ENCODE peak calls at places on chromosomes 2 and 18, in five cellular contexts. One of them, this sample, is unnamed.

GRCh38 chr18:4119813-4120212 is 335.3 kb downstream of the DLGAP1 start:
- DNase-seq in IMR-90: no peak
- DNase-seq in suprapubic skin: no peak
- DNase-seq in heart left ventricle: no peak
- DNase-seq in ovary: no peak
- DNase-seq in this sample: no peak

GRCh38 chr18:54734059-54734458 is 94.2 kb upstream of the RAB27B start:
- DNase-seq in heart left ventricle: no peak
- DNase-seq in ovary: no peak
- DNase-seq in IMR-90: peak; percentile 96
- DNase-seq in suprapubic skin: no peak
- DNase-seq in this sample: no peak

GRCh38 chr2:189304360-189304759 is 124.8 kb upstream of the COL5A2 start:
- DNase-seq in heart left ventricle: no peak
- DNase-seq in suprapubic skin: no peak
- DNase-seq in IMR-90: no peak
- DNase-seq in ovary: no peak
- DNase-seq in this sample: no peak

GRCh38 chr2:195319112-195319460 is 337.9 kb upstream of the SLC39A10 start:
- DNase-seq in ovary: no peak
- DNase-seq in suprapubic skin: no peak
- DNase-seq in IMR-90: peak; percentile 75
- DNase-seq in heart left ventricle: no peak
- DNase-seq in this sample: no peak

GRCh38 chr2:150271952-150272351 is 215.5 kb downstream of the RND3 start:
- DNase-seq in IMR-90: peak; percentile 93
- DNase-seq in ovary: no peak
- DNase-seq in heart left ventricle: no peak
- DNase-seq in suprapubic skin: no peak
- DNase-seq in this sample: no peak

GRCh38 chr18:68316636-68317035 is 398.3 kb downstream of the TMX3 start:
- DNase-seq in ovary: no peak
- DNase-seq in heart left ventricle: no peak
- DNase-seq in suprapubic skin: no peak
- DNase-seq in IMR-90: peak; percentile 28
- DNase-seq in this sample: no peak

GRCh38 chr2:26466662-26467310 is 11.1 kb downstream of the OTOF start:
- DNase-seq in heart left ventricle: no peak
- DNase-seq in ovary: no peak
- DNase-seq in IMR-90: no peak
- DNase-seq in suprapubic skin: no peak
- DNase-seq in this sample: no peak

GRCh38 chr2:162556996-162557395 is 213.1 kb downstream of the GCA start:
- DNase-seq in suprapubic skin: no peak
- DNase-seq in heart left ventricle: no peak
- DNase-seq in IMR-90: no peak
- DNase-seq in ovary: no peak
- DNase-seq in this sample: no peak

GRCh38 chr2:234425923-234426603 is 70.8 kb downstream of the ARL4C start:
- DNase-seq in ovary: no peak
- DNase-seq in IMR-90: no peak
- DNase-seq in heart left ventricle: peak; percentile 70
- DNase-seq in suprapubic skin: no peak
- DNase-seq in this sample: no peak

GRCh38 chr2:200380139-200380561 is 73.7 kb downstream of the SPATS2L start:
- DNase-seq in heart left ventricle: no peak
- DNase-seq in ovary: no peak
- DNase-seq in IMR-90: peak; percentile 41
- DNase-seq in suprapubic skin: no peak
- DNase-seq in this sample: no peak

GRCh38 chr2:206700141-206700540 is 18.1 kb downstream of the DYTN start:
- DNase-seq in ovary: no peak
- DNase-seq in IMR-90: no peak
- DNase-seq in heart left ventricle: no peak
- DNase-seq in suprapubic skin: no peak
- DNase-seq in this sample: no peak

GRCh38 chr18:8866679-8867078 is 161.3 kb downstream of the MTCL1 start:
- DNase-seq in ovary: no peak
- DNase-seq in suprapubic skin: no peak
- DNase-seq in heart left ventricle: no peak
- DNase-seq in IMR-90: no peak
- DNase-seq in this sample: no peak

GRCh38 chr2:8522682-8523081 is 159.2 kb upstream of the ID2 start:
- DNase-seq in IMR-90: no peak
- DNase-seq in ovary: no peak
- DNase-seq in heart left ventricle: no peak
- DNase-seq in suprapubic skin: no peak
- DNase-seq in this sample: no peak

GRCh38 chr2:236872971-236873370 is 212.7 kb upstream of the COPS8 start:
- DNase-seq in ovary: no peak
- DNase-seq in suprapubic skin: no peak
- DNase-seq in IMR-90: no peak
- DNase-seq in heart left ventricle: no peak
- DNase-seq in this sample: no peak

GRCh38 chr2:64325852-64326577 is 127.9 kb upstream of the LGALSL start:
- DNase-seq in IMR-90: no peak
- DNase-seq in suprapubic skin: no peak
- DNase-seq in ovary: no peak
- DNase-seq in heart left ventricle: no peak
- DNase-seq in this sample: no peak

GRCh38 chr2:43233218-43234212 is 7.1 kb upstream of the ZFP36L2 start:
- DNase-seq in ovary: no peak
- DNase-seq in suprapubic skin: peak; percentile 50
- DNase-seq in IMR-90: no peak
- DNase-seq in heart left ventricle: no peak
- DNase-seq in this sample: no peak

GRCh38 chr2:43288417-43289305 is 62.3 kb upstream of the ZFP36L2 start:
- DNase-seq in heart left ventricle: no peak
- DNase-seq in IMR-90: peak; percentile 67
- DNase-seq in ovary: no peak
- DNase-seq in suprapubic skin: no peak
- DNase-seq in this sample: no peak

GRCh38 chr2:136238214-136238551 is 120.2 kb upstream of the CXCR4 start:
- DNase-seq in ovary: no peak
- DNase-seq in IMR-90: no peak
- DNase-seq in heart left ventricle: no peak
- DNase-seq in suprapubic skin: no peak
- DNase-seq in this sample: no peak

GRCh38 chr18:27143580-27144287 is 41.4 kb downstream of the CHST9 start:
- DNase-seq in suprapubic skin: no peak
- DNase-seq in heart left ventricle: peak; percentile 64
- DNase-seq in IMR-90: no peak
- DNase-seq in ovary: peak; percentile 34
- DNase-seq in this sample: no peak

GRCh38 chr18:23586249-23587196 is at the start of gene NPC1:
- DNase-seq in heart left ventricle: peak; percentile 98
- DNase-seq in IMR-90: peak; percentile 92
- DNase-seq in suprapubic skin: peak; percentile 96
- DNase-seq in ovary: peak; percentile 96
- DNase-seq in this sample: peak; percentile 93

GRCh38 chr18:23585897-23586248 is 433 bp downstream of the NPC1 start:
- DNase-seq in suprapubic skin: no peak
- DNase-seq in IMR-90: peak; percentile 4
- DNase-seq in ovary: no peak
- DNase-seq in heart left ventricle: no peak
- DNase-seq in this sample: no peak

GRCh38 chr18:23585007-23585871 is 1.1 kb downstream of the NPC1 start:
- DNase-seq in heart left ventricle: no peak
- DNase-seq in ovary: no peak
- DNase-seq in suprapubic skin: no peak
- DNase-seq in IMR-90: no peak
- DNase-seq in this sample: no peak

GRCh38 chr18:23583071-23583865 is 3.0 kb downstream of the NPC1 start:
- DNase-seq in IMR-90: no peak
- DNase-seq in heart left ventricle: no peak
- DNase-seq in suprapubic skin: no peak
- DNase-seq in ovary: no peak
- DNase-seq in this sample: no peak

DNA sequence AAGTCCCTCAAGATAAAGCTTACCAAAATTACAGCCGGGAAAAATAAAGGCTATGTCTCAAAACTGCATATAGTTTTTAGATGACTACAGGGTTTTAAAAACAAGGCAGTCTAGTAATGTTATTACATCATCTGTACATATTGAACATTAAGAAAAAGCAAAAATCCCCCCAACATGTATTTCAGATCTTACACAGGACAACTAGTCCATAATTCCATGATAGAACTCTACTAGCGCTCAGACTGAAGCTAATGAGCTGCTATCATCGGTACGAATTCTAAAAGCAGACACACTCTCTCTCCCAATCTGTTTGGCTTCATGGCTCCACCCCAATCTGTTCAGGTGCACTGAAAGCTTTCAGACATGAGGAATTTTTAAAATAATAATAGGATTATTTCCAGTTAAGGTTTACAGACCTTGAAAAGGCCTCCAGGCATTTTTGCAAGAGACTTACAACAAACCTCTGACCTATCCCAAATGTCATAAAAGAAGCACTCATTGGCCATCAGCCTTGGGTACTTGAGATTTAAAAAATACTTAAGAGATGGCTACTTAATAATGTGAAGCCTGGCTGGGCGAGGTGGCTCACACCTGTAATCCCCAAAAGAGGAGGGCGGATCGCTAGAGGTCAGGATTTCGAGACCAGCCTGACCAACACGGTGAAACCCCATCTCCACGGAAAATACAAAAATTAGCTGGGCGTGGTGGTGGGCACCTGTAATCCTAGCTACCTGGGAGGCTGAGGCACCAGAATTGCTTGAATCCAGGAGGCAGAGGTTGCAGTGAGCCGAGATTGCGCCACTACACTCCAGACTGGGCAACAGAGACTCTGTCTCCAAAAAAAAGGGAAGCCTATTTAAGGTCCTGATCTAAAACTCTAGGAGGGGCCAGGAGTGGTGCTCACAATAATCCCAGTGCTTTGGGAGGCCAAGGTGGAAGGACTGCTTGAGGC is 2.0 kb downstream of the NPC1 start:
- DNase-seq in IMR-90: no peak
- DNase-seq in heart left ventricle: no peak
- DNase-seq in ovary: no peak
- DNase-seq in suprapubic skin: no peak
- DNase-seq in this sample: no peak
- H3K27ac ChIP-seq in IMR-90: no peak overlapping the region
- H3K27ac ChIP-seq in heart left ventricle: no peak overlapping the region
- H3K27ac ChIP-seq in ovary: no peak overlapping the region
- H3K27ac ChIP-seq in suprapubic skin: peak overlapping the region; percentile 96
- H3K27ac ChIP-seq in this sample: peak overlapping the region; percentile 99

DNA sequence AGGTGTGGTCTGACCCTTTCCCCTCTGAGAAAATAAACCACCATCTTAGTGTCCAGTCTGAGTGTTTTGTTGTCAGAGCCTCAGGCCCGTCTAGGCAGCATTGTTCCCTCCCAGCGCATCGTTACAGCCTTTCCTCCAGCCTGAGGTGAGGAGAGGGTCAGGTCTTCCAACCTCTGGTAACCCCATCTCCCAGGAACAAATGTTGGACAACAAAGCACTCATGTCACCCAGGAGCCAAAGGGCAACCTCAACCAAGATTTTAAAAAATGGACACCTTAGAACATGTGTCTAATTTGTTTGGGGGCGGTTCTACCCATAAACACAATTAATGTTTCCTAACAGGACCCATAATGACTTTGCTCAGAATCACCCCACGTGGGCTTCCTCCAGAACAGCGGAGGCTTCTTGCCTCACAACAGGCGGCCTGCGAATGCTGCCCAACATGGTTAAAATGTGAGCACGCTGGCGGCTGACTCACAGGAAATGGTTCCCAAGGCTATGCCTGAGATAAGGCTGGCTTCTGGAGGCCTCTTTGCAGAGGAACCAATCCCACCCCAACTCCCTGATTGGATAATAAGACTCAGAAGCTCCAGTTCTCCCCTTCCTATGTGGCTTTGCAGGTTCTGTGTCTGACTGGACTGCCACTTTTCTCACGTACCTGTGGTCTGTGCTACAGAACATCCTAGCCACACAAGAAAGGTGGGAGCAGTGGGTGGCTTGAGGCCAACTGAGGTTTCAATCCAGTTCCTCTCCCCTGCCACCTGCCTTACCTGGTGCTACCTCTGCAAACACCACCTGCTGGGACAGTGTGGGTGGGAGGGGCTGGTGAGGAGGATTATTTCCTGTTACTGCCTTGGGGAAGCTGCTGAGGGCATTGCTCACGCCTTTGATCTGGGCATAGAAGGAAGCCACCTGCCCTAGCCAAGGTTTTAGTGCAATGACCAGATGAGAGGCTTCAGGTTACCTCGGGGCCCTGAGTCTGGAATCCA is 108.8 kb downstream of the B3GNT2 start:
- DNase-seq in ovary: peak; percentile 76
- DNase-seq in suprapubic skin: no peak
- DNase-seq in IMR-90: peak; percentile 73
- DNase-seq in heart left ventricle: peak; percentile 74
- DNase-seq in this sample: peak; percentile 22
- TF ChIP-seq POLR2A in ovary: no peak
- TF ChIP-seq POLR2A in suprapubic skin: no peak
- TF ChIP-seq POLR2A in IMR-90: no peak
- TF ChIP-seq POLR2A in heart left ventricle: no peak
- TF ChIP-seq POLR2A in this sample: no peak

DNA sequence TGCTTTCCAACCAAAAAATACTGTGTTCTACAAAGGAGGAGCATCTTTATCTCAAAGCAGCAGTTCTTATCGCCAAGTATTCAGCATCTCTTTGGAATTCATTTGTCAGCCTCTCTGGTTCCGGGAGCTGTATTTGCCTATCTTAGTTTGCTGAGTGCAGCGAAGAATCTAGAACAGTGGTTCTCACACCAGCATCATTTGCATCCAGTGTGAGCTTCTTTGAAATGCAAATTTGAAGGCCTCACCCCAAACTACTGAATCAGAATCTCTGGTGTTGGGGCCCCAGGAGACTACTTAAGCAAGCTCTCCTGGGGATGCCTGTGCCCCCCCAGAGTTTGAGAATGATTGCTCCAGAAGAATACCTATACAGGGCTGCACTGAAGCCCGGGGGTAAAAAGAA is 1.5 kb upstream of the PTPN2 start:
- DNase-seq in IMR-90: no peak
- DNase-seq in ovary: no peak
- DNase-seq in heart left ventricle: no peak
- DNase-seq in suprapubic skin: no peak
- DNase-seq in this sample: no peak
- H3K27ac ChIP-seq in IMR-90: no peak overlapping the region
- H3K27ac ChIP-seq in ovary: peak overlapping the region; percentile 1
- H3K27ac ChIP-seq in heart left ventricle: no peak overlapping the region
- H3K27ac ChIP-seq in suprapubic skin: no peak overlapping the region
- H3K27ac ChIP-seq in this sample: no peak overlapping the region

GRCh38 chr2:25066455-25066854 is 24.6 kb downstream of the EFR3B start:
- DNase-seq in suprapubic skin: no peak
- DNase-seq in ovary: no peak
- DNase-seq in heart left ventricle: no peak
- DNase-seq in IMR-90: no peak
- DNase-seq in this sample: no peak

GRCh38 chr2:25068193-25068592 is 26.3 kb downstream of the EFR3B start:
- DNase-seq in IMR-90: no peak
- DNase-seq in suprapubic skin: no peak
- DNase-seq in heart left ventricle: no peak
- DNase-seq in ovary: no peak
- DNase-seq in this sample: no peak

GRCh38 chr2:25065768-25066167 is 23.9 kb downstream of the EFR3B start:
- DNase-seq in heart left ventricle: no peak
- DNase-seq in ovary: no peak
- DNase-seq in IMR-90: no peak
- DNase-seq in suprapubic skin: no peak
- DNase-seq in this sample: no peak

GRCh38 chr2:25062461-25062860 is 20.6 kb downstream of the EFR3B start:
- DNase-seq in IMR-90: no peak
- DNase-seq in suprapubic skin: no peak
- DNase-seq in heart left ventricle: no peak
- DNase-seq in ovary: no peak
- DNase-seq in this sample: no peak

GRCh38 chr2:25063876-25064660 is 22.2 kb downstream of the EFR3B start:
- DNase-seq in ovary: no peak
- DNase-seq in suprapubic skin: no peak
- DNase-seq in heart left ventricle: no peak
- DNase-seq in IMR-90: no peak
- DNase-seq in this sample: no peak
- TF ChIP-seq POLR2A in ovary: no peak
- TF ChIP-seq POLR2A in suprapubic skin: no peak
- TF ChIP-seq POLR2A in heart left ventricle: no peak
- TF ChIP-seq POLR2A in IMR-90: no peak
- TF ChIP-seq POLR2A in this sample: no peak